ENCODE peak calls at places on chromosomes 4 and X, in nine cellular contexts. G is cardiac muscle cell, O is adipocyte, H is heart right ventricle, C is colonic mucosa, K is HAP-1, P is stomach, D is astrocyte, M is BE2C. J is an unnamed sample.
A peak's percentile ranks its signal among the peaks of the same experiment; 100 is the strongest.

GRCh38 chr4:7003879-7004240 is 39.3 kb upstream of the TADA2B start:
- DNase-seq in G (no peak), O (no peak), H (no peak), C (no peak), K (no peak), P (no peak), D (no peak), M (no peak), J (no peak)

GRCh38 chrX:103398321-103398937 is 22.1 kb downstream of the BEX3 start:
- DNase-seq in G (no peak), O (peak; percentile 71), H (no peak), C (no peak), K (no peak), P (no peak), D (peak; percentile 64), M (peak; percentile 14), J (no peak)

GRCh38 chrX:55163171-55163570 is 57.0 kb upstream of the PAGE5 start:
- DNase-seq in G (no peak), O (no peak), H (no peak), C (no peak), K (no peak), P (no peak), D (no peak), M (no peak), J (no peak)

GRCh38 chr4:73707918-73708577 is 32.3 kb upstream of the CXCL8 start:
- DNase-seq in G (peak; percentile 25), O (peak; percentile 84), H (peak; percentile 15), C (peak; percentile 68), K (no peak), P (peak; percentile 60), D (peak; percentile 96), M (no peak), J (peak; percentile 49)

GRCh38 chrX:150844016-150844415 is 54.5 kb downstream of the CD99L2 start:
- DNase-seq in G (no peak), O (no peak), H (no peak), C (no peak), K (no peak), P (no peak), D (peak; percentile 22), M (no peak), J (no peak)

GRCh38 chr4:121370729-121371325 is 10.0 kb downstream of the QRFPR start:
- DNase-seq in G (peak; percentile 45), O (peak; percentile 80), H (no peak), C (peak; percentile 32), K (peak; percentile 65), P (peak; percentile 27), D (no peak), M (peak; percentile 47), J (no peak)

GRCh38 chrX:3244955-3245354 is 101.5 kb downstream of the MXRA5 start:
- DNase-seq in G (no peak), O (peak; percentile 16), H (no peak), C (no peak), K (no peak), P (no peak), D (no peak), M (no peak), J (no peak)

GRCh38 chr4:140047017-140047640 is 106.9 kb downstream of the MAML3 start:
- DNase-seq in G (no peak), O (no peak), H (peak; percentile 65), C (no peak), K (no peak), P (peak; percentile 33), D (no peak), M (no peak), J (peak; percentile 38)

GRCh38 chr4:164383187-164384181 is 370.4 kb upstream of the SMIM31 start:
- DNase-seq in G (peak; percentile 71), O (no peak), H (peak; percentile 10), C (no peak), K (no peak), P (no peak), D (peak; percentile 61), M (peak; percentile 18), J (no peak)

GRCh38 chr4:45072981-45073380 is 346.6 kb upstream of the GNPDA2 start:
- DNase-seq in G (no peak), O (no peak), H (no peak), C (no peak), K (no peak), P (no peak), D (no peak), M (no peak), J (no peak)

GRCh38 chr4:143482753-143483362 is 30.6 kb upstream of the SMARCA5 start:
- DNase-seq in G (peak; percentile 41), O (peak; percentile 82), H (no peak), C (no peak), K (peak; percentile 50), P (no peak), D (peak; percentile 27), M (no peak), J (no peak)

DNA sequence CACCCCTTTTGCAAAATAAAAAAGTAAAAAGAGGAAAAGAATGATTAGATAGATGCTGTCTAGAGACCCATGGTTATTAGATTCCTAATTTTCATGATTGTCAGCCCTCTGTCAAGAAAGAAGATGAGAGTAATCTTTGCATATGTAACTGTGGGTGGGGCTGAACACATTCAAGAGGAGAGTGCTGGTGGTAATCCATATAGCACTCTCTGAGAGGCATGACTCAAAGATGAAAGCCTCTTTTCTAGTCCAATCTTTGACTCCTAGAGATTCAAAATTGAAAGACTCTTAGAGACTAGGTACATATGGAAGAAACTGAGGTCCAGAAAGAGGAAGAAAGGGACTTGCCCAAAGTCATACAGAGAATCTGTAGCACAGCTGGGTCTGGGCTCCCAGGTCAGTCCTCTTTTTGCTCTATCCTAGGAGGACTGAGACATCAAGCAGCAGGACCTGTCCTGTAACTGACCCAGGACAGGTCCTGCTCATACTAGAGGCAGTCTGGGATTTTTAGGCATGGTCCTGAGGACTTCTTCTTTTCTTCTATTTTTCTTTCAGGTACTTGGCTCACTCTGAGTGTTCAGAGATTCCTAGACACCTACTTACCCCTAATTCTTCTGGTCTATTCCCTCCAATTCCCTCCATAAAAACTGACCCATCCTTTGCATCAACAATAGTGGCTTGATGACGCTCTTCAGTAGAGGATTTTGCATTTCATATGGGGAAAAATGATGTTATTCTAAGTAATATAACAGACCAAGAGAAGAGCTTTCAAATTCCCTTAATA is 23.8 kb downstream of the VSIG4 start:
- DNase-seq in G (no peak), O (no peak), H (no peak), C (no peak), K (no peak), P (no peak), D (no peak), M (no peak), J (no peak)
- H3K4me1 ChIP-seq in G (no peaks in the 10 kb centered on the region), O (no peaks in the 10 kb centered on the region), H (no peaks in the 10 kb centered on the region), C (no peaks in the 10 kb centered on the region), K (no peaks in the 10 kb centered on the region), P (no peaks in the 10 kb centered on the region), D (no peaks in the 10 kb centered on the region), M (no peaks in the 10 kb centered on the region), J (no peaks in the 10 kb centered on the region)

DNA sequence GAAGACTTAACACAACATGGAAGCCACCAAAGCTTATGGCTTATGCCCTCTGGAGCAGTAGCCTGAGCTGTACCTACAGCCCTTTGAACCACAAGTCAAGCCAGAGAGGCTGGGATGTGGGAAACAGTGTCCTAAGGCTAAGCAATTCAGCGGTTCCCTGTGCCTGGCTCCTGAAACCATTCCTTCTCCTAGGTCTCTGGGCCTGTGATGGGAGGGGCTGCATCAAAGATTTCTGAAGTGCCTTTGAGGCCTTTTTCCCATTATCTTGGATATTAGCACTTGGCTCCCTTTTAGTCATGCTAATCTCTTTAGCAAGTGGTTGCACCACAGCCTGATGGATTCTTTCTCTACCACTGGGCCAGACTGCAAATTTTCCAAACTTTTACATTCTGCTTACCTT is 140.5 kb upstream of the NUDT10 start:
- DNase-seq in G (no peak), O (no peak), H (no peak), C (no peak), K (no peak), P (no peak), D (no peak), M (no peak), J (no peak)
- H3K9me3 ChIP-seq in G (no peaks in the 10 kb centered on the region), O (peaks cover 26% of the 10 kb centered on the region), H (no peaks in the 10 kb centered on the region), C (no peaks in the 10 kb centered on the region), K (no peaks in the 10 kb centered on the region), P (peaks cover 31% of the 10 kb centered on the region), D (no peaks in the 10 kb centered on the region), M (no peaks in the 10 kb centered on the region), J (no peaks in the 10 kb centered on the region)

GRCh38 chrX:34879876-34880275 is 62.7 kb upstream of the FAM47B start:
- DNase-seq in G (no peak), O (no peak), H (no peak), C (no peak), K (no peak), P (no peak), D (peak; percentile 18), M (no peak), J (no peak)
- H3K36me3 ChIP-seq in G (no peaks in the 10 kb centered on the region), O (no peaks in the 10 kb centered on the region), H (no peaks in the 10 kb centered on the region), C (no peaks in the 10 kb centered on the region), K (no peaks in the 10 kb centered on the region), P (no peaks in the 10 kb centered on the region), D (no peaks in the 10 kb centered on the region), M (no peaks in the 10 kb centered on the region), J (no peaks in the 10 kb centered on the region)

GRCh38 chr4:81650871-81651270 is 179.2 kb upstream of the RASGEF1B start:
- DNase-seq in G (peak; percentile 5), O (no peak), H (no peak), C (no peak), K (no peak), P (no peak), D (peak; percentile 8), M (no peak), J (no peak)
- H3K4me1 ChIP-seq in G (no peaks in the 10 kb centered on the region), O (peaks cover 4% of the 10 kb centered on the region), H (no peaks in the 10 kb centered on the region), C (no peaks in the 10 kb centered on the region), K (no peaks in the 10 kb centered on the region), P (no peaks in the 10 kb centered on the region), D (peaks cover 4% of the 10 kb centered on the region), M (no peaks in the 10 kb centered on the region), J (peaks cover 5% of the 10 kb centered on the region)

DNA sequence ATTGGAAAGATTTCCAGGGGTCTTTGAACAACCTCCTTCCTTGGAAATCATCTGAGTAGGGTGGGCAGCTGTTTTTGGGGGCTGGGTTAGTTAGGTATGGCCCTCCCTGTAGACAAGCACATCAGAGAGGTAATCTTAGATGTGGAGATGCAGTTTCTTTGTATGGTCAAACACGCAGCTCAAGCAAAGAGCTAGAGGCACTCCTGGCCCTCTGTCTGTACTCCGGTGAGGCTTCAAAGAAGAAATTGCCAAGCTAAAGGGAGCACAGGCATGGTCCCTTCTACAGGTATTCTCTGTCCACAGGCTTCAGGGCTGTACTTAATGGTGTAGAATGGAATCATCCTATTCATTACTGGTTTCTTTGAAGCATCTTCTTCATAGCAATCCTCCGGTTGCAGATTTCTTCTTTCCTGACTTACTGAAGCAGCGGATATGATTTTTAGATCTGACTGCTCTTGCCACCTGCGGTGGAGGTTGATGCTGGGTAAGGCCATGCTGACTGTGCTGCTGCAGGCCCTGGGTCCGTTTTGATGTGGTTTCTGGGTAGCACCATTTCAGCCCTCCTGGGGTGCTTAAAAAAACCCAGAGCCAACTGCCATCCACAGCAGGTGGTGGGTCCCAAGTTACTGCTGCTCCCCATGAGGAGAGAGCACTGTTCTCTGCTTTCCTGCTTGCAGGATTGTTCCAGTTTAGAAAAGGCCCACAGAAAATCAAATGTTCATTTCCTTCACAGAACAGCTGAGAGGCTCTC is 318.9 kb upstream of the GATB start:
- DNase-seq in G (no peak), O (no peak), H (no peak), C (no peak), K (no peak), P (no peak), D (no peak), M (no peak), J (no peak)
- H3K9me3 ChIP-seq in G (no peaks in the 10 kb centered on the region), O (peaks cover 10% of the 10 kb centered on the region), H (peaks cover 5% of the 10 kb centered on the region), C (no peaks in the 10 kb centered on the region), K (no peaks in the 10 kb centered on the region), P (no peaks in the 10 kb centered on the region), D (no peaks in the 10 kb centered on the region), M (no peaks in the 10 kb centered on the region), J (no peaks in the 10 kb centered on the region)

J was measured in thoracic aorta.